ENCODE peak calls at places on chromosome 2, in nine cellular contexts. One of them, this sample, is unnamed.

GRCh38 chr2:238286987-238287386 is 1.4 kb downstream of the PER2 start:
- DNase-seq in activated CD8-positive, alpha-beta memory T cell treated with anti-CD3 and anti-CD28 coated beads, Interleukin-2, amount 50 U/mL, for 4 hours: no peak
- DNase-seq in left ventricle myocardium inferior: no peak
- DNase-seq in fibroblast of pulmonary artery: no peak
- DNase-seq in SJSA1: no peak
- DNase-seq in NCI-H460: no peak
- DNase-seq in KBM-7: no peak
- DNase-seq in ACHN: no peak
- DNase-seq in stimulated activated CD4-positive, alpha-beta T cell treated with anti-CD3 and anti-CD28 coated beads, Interleukin-1b, Interleukin-23, amount 100 ng/mL, for 1 hour: no peak
- DNase-seq in this sample: no peak

GRCh38 chr2:96526101-96526591 is 10.4 kb upstream of the ARID5A start:
- DNase-seq in activated CD8-positive, alpha-beta memory T cell treated with anti-CD3 and anti-CD28 coated beads, Interleukin-2, amount 50 U/mL, for 4 hours: no peak
- DNase-seq in left ventricle myocardium inferior: no peak
- DNase-seq in fibroblast of pulmonary artery: no peak
- DNase-seq in SJSA1: no peak
- DNase-seq in NCI-H460: no peak
- DNase-seq in KBM-7: no peak
- DNase-seq in ACHN: no peak
- DNase-seq in stimulated activated CD4-positive, alpha-beta T cell treated with anti-CD3 and anti-CD28 coated beads, Interleukin-1b, Interleukin-23, amount 100 ng/mL, for 1 hour: no peak
- DNase-seq in this sample: no peak

GRCh38 chr2:237190958-237191692 is 105.4 kb downstream of the COPS8 start:
- DNase-seq in activated CD8-positive, alpha-beta memory T cell treated with anti-CD3 and anti-CD28 coated beads, Interleukin-2, amount 50 U/mL, for 4 hours: no peak
- DNase-seq in left ventricle myocardium inferior: peak
- DNase-seq in fibroblast of pulmonary artery: no peak
- DNase-seq in SJSA1: peak
- DNase-seq in NCI-H460: no peak
- DNase-seq in KBM-7: no peak
- DNase-seq in ACHN: no peak
- DNase-seq in stimulated activated CD4-positive, alpha-beta T cell treated with anti-CD3 and anti-CD28 coated beads, Interleukin-1b, Interleukin-23, amount 100 ng/mL, for 1 hour: no peak
- DNase-seq in this sample: no peak

GRCh38 chr2:241637233-241638062 is at the start of gene ATG4B:
- DNase-seq in activated CD8-positive, alpha-beta memory T cell treated with anti-CD3 and anti-CD28 coated beads, Interleukin-2, amount 50 U/mL, for 4 hours: peak
- DNase-seq in left ventricle myocardium inferior: peak
- DNase-seq in fibroblast of pulmonary artery: peak
- DNase-seq in SJSA1: peak
- DNase-seq in NCI-H460: peak
- DNase-seq in KBM-7: peak
- DNase-seq in ACHN: peak
- DNase-seq in stimulated activated CD4-positive, alpha-beta T cell treated with anti-CD3 and anti-CD28 coated beads, Interleukin-1b, Interleukin-23, amount 100 ng/mL, for 1 hour: peak
- DNase-seq in this sample: peak

GRCh38 chr2:236352761-236353593 is 88.8 kb upstream of the ASB18 start:
- DNase-seq in activated CD8-positive, alpha-beta memory T cell treated with anti-CD3 and anti-CD28 coated beads, Interleukin-2, amount 50 U/mL, for 4 hours: peak
- DNase-seq in left ventricle myocardium inferior: no peak
- DNase-seq in fibroblast of pulmonary artery: peak
- DNase-seq in SJSA1: peak
- DNase-seq in NCI-H460: peak
- DNase-seq in KBM-7: peak
- DNase-seq in ACHN: peak
- DNase-seq in stimulated activated CD4-positive, alpha-beta T cell treated with anti-CD3 and anti-CD28 coated beads, Interleukin-1b, Interleukin-23, amount 100 ng/mL, for 1 hour: no peak
- DNase-seq in this sample: peak

GRCh38 chr2:113602869-113603466 is 24.1 kb upstream of the RABL2A start:
- DNase-seq in activated CD8-positive, alpha-beta memory T cell treated with anti-CD3 and anti-CD28 coated beads, Interleukin-2, amount 50 U/mL, for 4 hours: no peak
- DNase-seq in left ventricle myocardium inferior: no peak
- DNase-seq in fibroblast of pulmonary artery: no peak
- DNase-seq in SJSA1: no peak
- DNase-seq in NCI-H460: no peak
- DNase-seq in KBM-7: no peak
- DNase-seq in ACHN: peak
- DNase-seq in stimulated activated CD4-positive, alpha-beta T cell treated with anti-CD3 and anti-CD28 coated beads, Interleukin-1b, Interleukin-23, amount 100 ng/mL, for 1 hour: no peak
- DNase-seq in this sample: no peak

GRCh38 chr2:109558076-109558882 is 55.5 kb downstream of the SEPTIN10 start:
- DNase-seq in activated CD8-positive, alpha-beta memory T cell treated with anti-CD3 and anti-CD28 coated beads, Interleukin-2, amount 50 U/mL, for 4 hours: no peak
- DNase-seq in left ventricle myocardium inferior: no peak
- DNase-seq in fibroblast of pulmonary artery: peak
- DNase-seq in SJSA1: peak
- DNase-seq in NCI-H460: peak
- DNase-seq in KBM-7: peak
- DNase-seq in ACHN: no peak
- DNase-seq in stimulated activated CD4-positive, alpha-beta T cell treated with anti-CD3 and anti-CD28 coated beads, Interleukin-1b, Interleukin-23, amount 100 ng/mL, for 1 hour: no peak
- DNase-seq in this sample: peak

GRCh38 chr2:216643986-216644662 is 10.9 kb downstream of the IGFBP2 start:
- DNase-seq in activated CD8-positive, alpha-beta memory T cell treated with anti-CD3 and anti-CD28 coated beads, Interleukin-2, amount 50 U/mL, for 4 hours: no peak
- DNase-seq in left ventricle myocardium inferior: no peak
- DNase-seq in fibroblast of pulmonary artery: peak
- DNase-seq in SJSA1: no peak
- DNase-seq in NCI-H460: no peak
- DNase-seq in KBM-7: no peak
- DNase-seq in ACHN: no peak
- DNase-seq in stimulated activated CD4-positive, alpha-beta T cell treated with anti-CD3 and anti-CD28 coated beads, Interleukin-1b, Interleukin-23, amount 100 ng/mL, for 1 hour: no peak
- DNase-seq in this sample: no peak

GRCh38 chr2:143558665-143559064 is 429.4 kb downstream of the ARHGAP15 start:
- DNase-seq in activated CD8-positive, alpha-beta memory T cell treated with anti-CD3 and anti-CD28 coated beads, Interleukin-2, amount 50 U/mL, for 4 hours: no peak
- DNase-seq in left ventricle myocardium inferior: no peak
- DNase-seq in fibroblast of pulmonary artery: peak
- DNase-seq in SJSA1: no peak
- DNase-seq in NCI-H460: no peak
- DNase-seq in KBM-7: no peak
- DNase-seq in ACHN: no peak
- DNase-seq in stimulated activated CD4-positive, alpha-beta T cell treated with anti-CD3 and anti-CD28 coated beads, Interleukin-1b, Interleukin-23, amount 100 ng/mL, for 1 hour: no peak
- DNase-seq in this sample: peak

GRCh38 chr2:110980613-110981062 is 140.1 kb upstream of the BCL2L11 start:
- DNase-seq in activated CD8-positive, alpha-beta memory T cell treated with anti-CD3 and anti-CD28 coated beads, Interleukin-2, amount 50 U/mL, for 4 hours: no peak
- DNase-seq in left ventricle myocardium inferior: peak
- DNase-seq in fibroblast of pulmonary artery: no peak
- DNase-seq in SJSA1: no peak
- DNase-seq in NCI-H460: no peak
- DNase-seq in KBM-7: no peak
- DNase-seq in ACHN: no peak
- DNase-seq in stimulated activated CD4-positive, alpha-beta T cell treated with anti-CD3 and anti-CD28 coated beads, Interleukin-1b, Interleukin-23, amount 100 ng/mL, for 1 hour: no peak
- DNase-seq in this sample: no peak

GRCh38 chr2:98379311-98380202 is 33.3 kb downstream of the CNGA3 start:
- DNase-seq in activated CD8-positive, alpha-beta memory T cell treated with anti-CD3 and anti-CD28 coated beads, Interleukin-2, amount 50 U/mL, for 4 hours: no peak
- DNase-seq in left ventricle myocardium inferior: no peak
- DNase-seq in fibroblast of pulmonary artery: peak
- DNase-seq in SJSA1: no peak
- DNase-seq in NCI-H460: no peak
- DNase-seq in KBM-7: no peak
- DNase-seq in ACHN: no peak
- DNase-seq in stimulated activated CD4-positive, alpha-beta T cell treated with anti-CD3 and anti-CD28 coated beads, Interleukin-1b, Interleukin-23, amount 100 ng/mL, for 1 hour: no peak
- DNase-seq in this sample: no peak

GRCh38 chr2:46942143-46942526 is 26.5 kb upstream of the MCFD2 start:
- DNase-seq in activated CD8-positive, alpha-beta memory T cell treated with anti-CD3 and anti-CD28 coated beads, Interleukin-2, amount 50 U/mL, for 4 hours: peak
- DNase-seq in left ventricle myocardium inferior: no peak
- DNase-seq in fibroblast of pulmonary artery: no peak
- DNase-seq in SJSA1: no peak
- DNase-seq in NCI-H460: no peak
- DNase-seq in KBM-7: peak
- DNase-seq in ACHN: peak
- DNase-seq in stimulated activated CD4-positive, alpha-beta T cell treated with anti-CD3 and anti-CD28 coated beads, Interleukin-1b, Interleukin-23, amount 100 ng/mL, for 1 hour: peak
- DNase-seq in this sample: no peak

GRCh38 chr2:147843421-147843863 is 1.4 kb upstream of the ACVR2A start:
- DNase-seq in activated CD8-positive, alpha-beta memory T cell treated with anti-CD3 and anti-CD28 coated beads, Interleukin-2, amount 50 U/mL, for 4 hours: no peak
- DNase-seq in left ventricle myocardium inferior: no peak
- DNase-seq in fibroblast of pulmonary artery: no peak
- DNase-seq in SJSA1: no peak
- DNase-seq in NCI-H460: no peak
- DNase-seq in KBM-7: no peak
- DNase-seq in ACHN: no peak
- DNase-seq in stimulated activated CD4-positive, alpha-beta T cell treated with anti-CD3 and anti-CD28 coated beads, Interleukin-1b, Interleukin-23, amount 100 ng/mL, for 1 hour: no peak
- DNase-seq in this sample: peak

GRCh38 chr2:233807215-233807865 is 29.2 kb downstream of the MROH2A start:
- DNase-seq in activated CD8-positive, alpha-beta memory T cell treated with anti-CD3 and anti-CD28 coated beads, Interleukin-2, amount 50 U/mL, for 4 hours: no peak
- DNase-seq in left ventricle myocardium inferior: no peak
- DNase-seq in fibroblast of pulmonary artery: no peak
- DNase-seq in SJSA1: peak
- DNase-seq in NCI-H460: no peak
- DNase-seq in KBM-7: no peak
- DNase-seq in ACHN: no peak
- DNase-seq in stimulated activated CD4-positive, alpha-beta T cell treated with anti-CD3 and anti-CD28 coated beads, Interleukin-1b, Interleukin-23, amount 100 ng/mL, for 1 hour: no peak
- DNase-seq in this sample: no peak

GRCh38 chr2:113136828-113137775 is 9.7 kb downstream of the IL1RN start:
- DNase-seq in activated CD8-positive, alpha-beta memory T cell treated with anti-CD3 and anti-CD28 coated beads, Interleukin-2, amount 50 U/mL, for 4 hours: peak
- DNase-seq in left ventricle myocardium inferior: no peak
- DNase-seq in fibroblast of pulmonary artery: peak
- DNase-seq in SJSA1: no peak
- DNase-seq in NCI-H460: peak
- DNase-seq in KBM-7: peak
- DNase-seq in ACHN: peak
- DNase-seq in stimulated activated CD4-positive, alpha-beta T cell treated with anti-CD3 and anti-CD28 coated beads, Interleukin-1b, Interleukin-23, amount 100 ng/mL, for 1 hour: no peak
- DNase-seq in this sample: peak

GRCh38 chr2:72103690-72104089 is 44.0 kb downstream of the CYP26B1 start:
- DNase-seq in activated CD8-positive, alpha-beta memory T cell treated with anti-CD3 and anti-CD28 coated beads, Interleukin-2, amount 50 U/mL, for 4 hours: no peak
- DNase-seq in left ventricle myocardium inferior: no peak
- DNase-seq in fibroblast of pulmonary artery: no peak
- DNase-seq in SJSA1: no peak
- DNase-seq in NCI-H460: no peak
- DNase-seq in KBM-7: no peak
- DNase-seq in ACHN: no peak
- DNase-seq in stimulated activated CD4-positive, alpha-beta T cell treated with anti-CD3 and anti-CD28 coated beads, Interleukin-1b, Interleukin-23, amount 100 ng/mL, for 1 hour: no peak
- DNase-seq in this sample: no peak

GRCh38 chr2:60560734-60561649 is 7.5 kb upstream of the BCL11A start:
- DNase-seq in activated CD8-positive, alpha-beta memory T cell treated with anti-CD3 and anti-CD28 coated beads, Interleukin-2, amount 50 U/mL, for 4 hours: no peak
- DNase-seq in left ventricle myocardium inferior: no peak
- DNase-seq in fibroblast of pulmonary artery: peak
- DNase-seq in SJSA1: no peak
- DNase-seq in NCI-H460: no peak
- DNase-seq in KBM-7: peak
- DNase-seq in ACHN: peak
- DNase-seq in stimulated activated CD4-positive, alpha-beta T cell treated with anti-CD3 and anti-CD28 coated beads, Interleukin-1b, Interleukin-23, amount 100 ng/mL, for 1 hour: no peak
- DNase-seq in this sample: no peak

GRCh38 chr2:240800241-240800640 is 19.8 kb downstream of the KIF1A start:
- DNase-seq in activated CD8-positive, alpha-beta memory T cell treated with anti-CD3 and anti-CD28 coated beads, Interleukin-2, amount 50 U/mL, for 4 hours: peak
- DNase-seq in left ventricle myocardium inferior: peak
- DNase-seq in fibroblast of pulmonary artery: peak
- DNase-seq in SJSA1: no peak
- DNase-seq in NCI-H460: no peak
- DNase-seq in KBM-7: no peak
- DNase-seq in ACHN: no peak
- DNase-seq in stimulated activated CD4-positive, alpha-beta T cell treated with anti-CD3 and anti-CD28 coated beads, Interleukin-1b, Interleukin-23, amount 100 ng/mL, for 1 hour: no peak
- DNase-seq in this sample: no peak

GRCh38 chr2:101616411-101616810 is 81.1 kb upstream of the MAP4K4 start:
- DNase-seq in activated CD8-positive, alpha-beta memory T cell treated with anti-CD3 and anti-CD28 coated beads, Interleukin-2, amount 50 U/mL, for 4 hours: no peak
- DNase-seq in left ventricle myocardium inferior: peak
- DNase-seq in fibroblast of pulmonary artery: peak
- DNase-seq in SJSA1: no peak
- DNase-seq in NCI-H460: no peak
- DNase-seq in KBM-7: no peak
- DNase-seq in ACHN: no peak
- DNase-seq in stimulated activated CD4-positive, alpha-beta T cell treated with anti-CD3 and anti-CD28 coated beads, Interleukin-1b, Interleukin-23, amount 100 ng/mL, for 1 hour: no peak
- DNase-seq in this sample: peak

GRCh38 chr2:149125031-149125725 is 86.7 kb downstream of the LYPD6B start:
- DNase-seq in activated CD8-positive, alpha-beta memory T cell treated with anti-CD3 and anti-CD28 coated beads, Interleukin-2, amount 50 U/mL, for 4 hours: no peak
- DNase-seq in left ventricle myocardium inferior: no peak
- DNase-seq in fibroblast of pulmonary artery: no peak
- DNase-seq in SJSA1: no peak
- DNase-seq in NCI-H460: no peak
- DNase-seq in KBM-7: no peak
- DNase-seq in ACHN: no peak
- DNase-seq in stimulated activated CD4-positive, alpha-beta T cell treated with anti-CD3 and anti-CD28 coated beads, Interleukin-1b, Interleukin-23, amount 100 ng/mL, for 1 hour: no peak
- DNase-seq in this sample: no peak

GRCh38 chr2:152350155-152350679 is 15.2 kb downstream of the FMNL2 start:
- DNase-seq in activated CD8-positive, alpha-beta memory T cell treated with anti-CD3 and anti-CD28 coated beads, Interleukin-2, amount 50 U/mL, for 4 hours: no peak
- DNase-seq in left ventricle myocardium inferior: no peak
- DNase-seq in fibroblast of pulmonary artery: no peak
- DNase-seq in SJSA1: no peak
- DNase-seq in NCI-H460: no peak
- DNase-seq in KBM-7: no peak
- DNase-seq in ACHN: no peak
- DNase-seq in stimulated activated CD4-positive, alpha-beta T cell treated with anti-CD3 and anti-CD28 coated beads, Interleukin-1b, Interleukin-23, amount 100 ng/mL, for 1 hour: no peak
- DNase-seq in this sample: no peak

GRCh38 chr2:219019436-219019835 is 21.9 kb downstream of the CFAP65 start:
- DNase-seq in activated CD8-positive, alpha-beta memory T cell treated with anti-CD3 and anti-CD28 coated beads, Interleukin-2, amount 50 U/mL, for 4 hours: no peak
- DNase-seq in left ventricle myocardium inferior: no peak
- DNase-seq in fibroblast of pulmonary artery: no peak
- DNase-seq in SJSA1: no peak
- DNase-seq in NCI-H460: no peak
- DNase-seq in KBM-7: no peak
- DNase-seq in ACHN: no peak
- DNase-seq in stimulated activated CD4-positive, alpha-beta T cell treated with anti-CD3 and anti-CD28 coated beads, Interleukin-1b, Interleukin-23, amount 100 ng/mL, for 1 hour: no peak
- DNase-seq in this sample: no peak

GRCh38 chr2:40244251-40245010 is 207.5 kb downstream of the SLC8A1 start:
- DNase-seq in activated CD8-positive, alpha-beta memory T cell treated with anti-CD3 and anti-CD28 coated beads, Interleukin-2, amount 50 U/mL, for 4 hours: no peak
- DNase-seq in left ventricle myocardium inferior: peak
- DNase-seq in fibroblast of pulmonary artery: peak
- DNase-seq in SJSA1: peak
- DNase-seq in NCI-H460: peak
- DNase-seq in KBM-7: peak
- DNase-seq in ACHN: peak
- DNase-seq in stimulated activated CD4-positive, alpha-beta T cell treated with anti-CD3 and anti-CD28 coated beads, Interleukin-1b, Interleukin-23, amount 100 ng/mL, for 1 hour: no peak
- DNase-seq in this sample: peak

GRCh38 chr2:134327367-134327766 is 73.5 kb downstream of the MGAT5 start:
- DNase-seq in activated CD8-positive, alpha-beta memory T cell treated with anti-CD3 and anti-CD28 coated beads, Interleukin-2, amount 50 U/mL, for 4 hours: no peak
- DNase-seq in left ventricle myocardium inferior: no peak
- DNase-seq in fibroblast of pulmonary artery: peak
- DNase-seq in SJSA1: no peak
- DNase-seq in NCI-H460: no peak
- DNase-seq in KBM-7: no peak
- DNase-seq in ACHN: no peak
- DNase-seq in stimulated activated CD4-positive, alpha-beta T cell treated with anti-CD3 and anti-CD28 coated beads, Interleukin-1b, Interleukin-23, amount 100 ng/mL, for 1 hour: no peak
- DNase-seq in this sample: peak

GRCh38 chr2:222054813-222055212 is 244.0 kb downstream of the PAX3 start:
- DNase-seq in activated CD8-positive, alpha-beta memory T cell treated with anti-CD3 and anti-CD28 coated beads, Interleukin-2, amount 50 U/mL, for 4 hours: no peak
- DNase-seq in left ventricle myocardium inferior: no peak
- DNase-seq in fibroblast of pulmonary artery: no peak
- DNase-seq in SJSA1: no peak
- DNase-seq in NCI-H460: no peak
- DNase-seq in KBM-7: no peak
- DNase-seq in ACHN: no peak
- DNase-seq in stimulated activated CD4-positive, alpha-beta T cell treated with anti-CD3 and anti-CD28 coated beads, Interleukin-1b, Interleukin-23, amount 100 ng/mL, for 1 hour: no peak
- DNase-seq in this sample: no peak

GRCh38 chr2:42651057-42651456 is 82.6 kb downstream of the MTA3 start:
- DNase-seq in activated CD8-positive, alpha-beta memory T cell treated with anti-CD3 and anti-CD28 coated beads, Interleukin-2, amount 50 U/mL, for 4 hours: no peak
- DNase-seq in left ventricle myocardium inferior: no peak
- DNase-seq in fibroblast of pulmonary artery: no peak
- DNase-seq in SJSA1: no peak
- DNase-seq in NCI-H460: no peak
- DNase-seq in KBM-7: no peak
- DNase-seq in ACHN: no peak
- DNase-seq in stimulated activated CD4-positive, alpha-beta T cell treated with anti-CD3 and anti-CD28 coated beads, Interleukin-1b, Interleukin-23, amount 100 ng/mL, for 1 hour: no peak
- DNase-seq in this sample: no peak

This sample was measured in brain microvascular endothelial cell.